ENCODE peak calls at places on chromosome X, in eight cellular contexts. One of them, this sample, is unnamed.

GRCh38 chrX:109472939-109473713 is 8.8 kb downstream of the GUCY2F start:
- DNase-seq in AG08396: peak
- DNase-seq in NCI-H510A: peak
- DNase-seq in GM03348: peak
- DNase-seq in iris pigment epithelial cell: peak
- DNase-seq in T-cell: no peak
- DNase-seq in stimulated activated CD4-positive, alpha-beta T cell treated with anti-CD3 and anti-CD28 coated beads, Interleukin-1b, Interleukin-23, amount 100 ng/mL, for 1 hour: no peak
- DNase-seq in breast epithelium: no peak
- DNase-seq in this sample: peak

GRCh38 chrX:46642145-46642544 is 68.6 kb downstream of the CHST7 start:
- DNase-seq in AG08396: peak
- DNase-seq in breast epithelium: no peak
- DNase-seq in T-cell: no peak
- DNase-seq in stimulated activated CD4-positive, alpha-beta T cell treated with anti-CD3 and anti-CD28 coated beads, Interleukin-1b, Interleukin-23, amount 100 ng/mL, for 1 hour: no peak
- DNase-seq in GM03348: peak
- DNase-seq in iris pigment epithelial cell: no peak
- DNase-seq in NCI-H510A: no peak
- DNase-seq in this sample: no peak

GRCh38 chrX:53223955-53224859 is 800 bp downstream of the KDM5C start:
- DNase-seq in NCI-H510A: no peak
- DNase-seq in GM03348: peak
- DNase-seq in AG08396: peak
- DNase-seq in iris pigment epithelial cell: peak
- DNase-seq in breast epithelium: no peak
- DNase-seq in stimulated activated CD4-positive, alpha-beta T cell treated with anti-CD3 and anti-CD28 coated beads, Interleukin-1b, Interleukin-23, amount 100 ng/mL, for 1 hour: no peak
- DNase-seq in T-cell: no peak
- DNase-seq in this sample: peak

GRCh38 chrX:129781134-129782014 is 1.6 kb downstream of the SASH3 start:
- DNase-seq in iris pigment epithelial cell: no peak
- DNase-seq in breast epithelium: no peak
- DNase-seq in stimulated activated CD4-positive, alpha-beta T cell treated with anti-CD3 and anti-CD28 coated beads, Interleukin-1b, Interleukin-23, amount 100 ng/mL, for 1 hour: peak
- DNase-seq in AG08396: no peak
- DNase-seq in GM03348: no peak
- DNase-seq in NCI-H510A: no peak
- DNase-seq in T-cell: peak
- DNase-seq in this sample: peak

GRCh38 chrX:50953832-50954231 is 43.3 kb downstream of the BMP15 start:
- DNase-seq in NCI-H510A: no peak
- DNase-seq in stimulated activated CD4-positive, alpha-beta T cell treated with anti-CD3 and anti-CD28 coated beads, Interleukin-1b, Interleukin-23, amount 100 ng/mL, for 1 hour: no peak
- DNase-seq in iris pigment epithelial cell: no peak
- DNase-seq in T-cell: no peak
- DNase-seq in breast epithelium: no peak
- DNase-seq in GM03348: no peak
- DNase-seq in AG08396: no peak
- DNase-seq in this sample: no peak

GRCh38 chrX:27679281-27679680 is 89.1 kb downstream of the DCAF8L2 start:
- DNase-seq in GM03348: no peak
- DNase-seq in AG08396: no peak
- DNase-seq in breast epithelium: no peak
- DNase-seq in NCI-H510A: no peak
- DNase-seq in iris pigment epithelial cell: peak
- DNase-seq in stimulated activated CD4-positive, alpha-beta T cell treated with anti-CD3 and anti-CD28 coated beads, Interleukin-1b, Interleukin-23, amount 100 ng/mL, for 1 hour: no peak
- DNase-seq in T-cell: no peak
- DNase-seq in this sample: no peak

GRCh38 chrX:20522420-20522819 is 255.7 kb upstream of the RPS6KA3 start:
- DNase-seq in GM03348: no peak
- DNase-seq in breast epithelium: no peak
- DNase-seq in stimulated activated CD4-positive, alpha-beta T cell treated with anti-CD3 and anti-CD28 coated beads, Interleukin-1b, Interleukin-23, amount 100 ng/mL, for 1 hour: no peak
- DNase-seq in NCI-H510A: no peak
- DNase-seq in T-cell: no peak
- DNase-seq in iris pigment epithelial cell: peak
- DNase-seq in AG08396: no peak
- DNase-seq in this sample: no peak

GRCh38 chrX:10156199-10157031 is at the start of gene CLCN4:
- DNase-seq in T-cell: no peak
- DNase-seq in iris pigment epithelial cell: peak
- DNase-seq in AG08396: peak
- DNase-seq in GM03348: peak
- DNase-seq in NCI-H510A: peak
- DNase-seq in stimulated activated CD4-positive, alpha-beta T cell treated with anti-CD3 and anti-CD28 coated beads, Interleukin-1b, Interleukin-23, amount 100 ng/mL, for 1 hour: no peak
- DNase-seq in breast epithelium: no peak
- DNase-seq in this sample: no peak

GRCh38 chrX:140712413-140713173 is 3.0 kb downstream of the LINC00632 start:
- DNase-seq in T-cell: peak
- DNase-seq in stimulated activated CD4-positive, alpha-beta T cell treated with anti-CD3 and anti-CD28 coated beads, Interleukin-1b, Interleukin-23, amount 100 ng/mL, for 1 hour: no peak
- DNase-seq in NCI-H510A: no peak
- DNase-seq in breast epithelium: peak
- DNase-seq in GM03348: peak
- DNase-seq in AG08396: peak
- DNase-seq in iris pigment epithelial cell: peak
- DNase-seq in this sample: peak

GRCh38 chrX:96314974-96315373 is 369.7 kb upstream of the DIAPH2 start:
- DNase-seq in GM03348: peak
- DNase-seq in iris pigment epithelial cell: peak
- DNase-seq in stimulated activated CD4-positive, alpha-beta T cell treated with anti-CD3 and anti-CD28 coated beads, Interleukin-1b, Interleukin-23, amount 100 ng/mL, for 1 hour: no peak
- DNase-seq in NCI-H510A: no peak
- DNase-seq in breast epithelium: no peak
- DNase-seq in AG08396: peak
- DNase-seq in T-cell: no peak
- DNase-seq in this sample: no peak

GRCh38 chrX:6021316-6022091 is 207.2 kb downstream of the NLGN4X start:
- DNase-seq in GM03348: peak
- DNase-seq in iris pigment epithelial cell: peak
- DNase-seq in AG08396: peak
- DNase-seq in NCI-H510A: peak
- DNase-seq in stimulated activated CD4-positive, alpha-beta T cell treated with anti-CD3 and anti-CD28 coated beads, Interleukin-1b, Interleukin-23, amount 100 ng/mL, for 1 hour: no peak
- DNase-seq in breast epithelium: no peak
- DNase-seq in T-cell: peak
- DNase-seq in this sample: no peak

GRCh38 chrX:56397636-56398035 is 165.5 kb downstream of the KLF8 start:
- DNase-seq in stimulated activated CD4-positive, alpha-beta T cell treated with anti-CD3 and anti-CD28 coated beads, Interleukin-1b, Interleukin-23, amount 100 ng/mL, for 1 hour: no peak
- DNase-seq in iris pigment epithelial cell: no peak
- DNase-seq in T-cell: no peak
- DNase-seq in GM03348: no peak
- DNase-seq in breast epithelium: no peak
- DNase-seq in NCI-H510A: no peak
- DNase-seq in AG08396: no peak
- DNase-seq in this sample: peak

GRCh38 chrX:46235778-46236177 is 309.4 kb downstream of the ZNF674 start:
- DNase-seq in NCI-H510A: no peak
- DNase-seq in iris pigment epithelial cell: no peak
- DNase-seq in GM03348: no peak
- DNase-seq in T-cell: no peak
- DNase-seq in stimulated activated CD4-positive, alpha-beta T cell treated with anti-CD3 and anti-CD28 coated beads, Interleukin-1b, Interleukin-23, amount 100 ng/mL, for 1 hour: no peak
- DNase-seq in AG08396: no peak
- DNase-seq in breast epithelium: no peak
- DNase-seq in this sample: no peak

GRCh38 chrX:101657495-101657894 is 2.2 kb downstream of the ARMCX2 start:
- DNase-seq in T-cell: no peak
- DNase-seq in GM03348: no peak
- DNase-seq in AG08396: no peak
- DNase-seq in stimulated activated CD4-positive, alpha-beta T cell treated with anti-CD3 and anti-CD28 coated beads, Interleukin-1b, Interleukin-23, amount 100 ng/mL, for 1 hour: no peak
- DNase-seq in breast epithelium: no peak
- DNase-seq in iris pigment epithelial cell: no peak
- DNase-seq in NCI-H510A: no peak
- DNase-seq in this sample: no peak

GRCh38 chrX:133908223-133908622 is 77.2 kb downstream of the GPC3 start:
- DNase-seq in AG08396: no peak
- DNase-seq in stimulated activated CD4-positive, alpha-beta T cell treated with anti-CD3 and anti-CD28 coated beads, Interleukin-1b, Interleukin-23, amount 100 ng/mL, for 1 hour: no peak
- DNase-seq in T-cell: no peak
- DNase-seq in GM03348: no peak
- DNase-seq in iris pigment epithelial cell: no peak
- DNase-seq in NCI-H510A: no peak
- DNase-seq in breast epithelium: no peak
- DNase-seq in this sample: no peak

GRCh38 chrX:24858004-24858746 is 157.6 kb downstream of the ARX start:
- DNase-seq in breast epithelium: no peak
- DNase-seq in GM03348: no peak
- DNase-seq in AG08396: no peak
- DNase-seq in iris pigment epithelial cell: peak
- DNase-seq in NCI-H510A: no peak
- DNase-seq in T-cell: no peak
- DNase-seq in stimulated activated CD4-positive, alpha-beta T cell treated with anti-CD3 and anti-CD28 coated beads, Interleukin-1b, Interleukin-23, amount 100 ng/mL, for 1 hour: no peak
- DNase-seq in this sample: no peak

This sample was measured in activated naive CD4-positive, alpha-beta T cell treated with Interleukin-2 at 50 U/mL for 16 hours.